ENCODE peak calls at places on chromosomes 2 and 18, in four cellular contexts. X is K562, E is GM12891, Z is GM12878. D is an unnamed sample.

GRCh38 chr18:13611058-13611615 is 115.2 kb downstream of the FAM210A start:
- DNase-seq in X (no peak), E (no peak), Z (no peak), D (no peak)

GRCh38 chr2:189466656-189467055 is 25.4 kb downstream of the WDR75 start:
- DNase-seq in Z (no peak), E (no peak), X (peak; percentile 45), D (no peak)

GRCh38 chr2:18119883-18120282 is 241.4 kb downstream of the KCNS3 start:
- DNase-seq in X (no peak), Z (no peak), E (no peak), D (no peak)

GRCh38 chr2:28153851-28154250 is 238.8 kb upstream of the FOSL2 start:
- DNase-seq in E (no peak), X (no peak), Z (no peak), D (no peak)

GRCh38 chr2:135996304-135996703 is 10.9 kb upstream of the DARS1 start:
- DNase-seq in X (no peak), Z (no peak), E (no peak), D (no peak)

GRCh38 chr2:120772261-120772660 is 36.6 kb downstream of the GLI2 start:
- DNase-seq in Z (no peak), E (no peak), X (no peak), D (no peak)

GRCh38 chr18:75799449-75800330 is 372.2 kb upstream of the SMIM21 start:
- DNase-seq in Z (no peak), E (no peak), X (no peak), D (no peak)

GRCh38 chr2:177147093-177147694 is 65.4 kb upstream of the HNRNPA3 start:
- DNase-seq in Z (peak; percentile 40), E (no peak), X (peak; percentile 60), D (peak; percentile 23)

GRCh38 chr2:136051001-136051724 is 65.7 kb upstream of the DARS1 start:
- DNase-seq in X (no peak), E (no peak), Z (no peak), D (no peak)

GRCh38 chr2:216661639-216662375 is 28.6 kb downstream of the IGFBP2 start:
- DNase-seq in E (no peak), Z (no peak), X (peak; percentile 20), D (no peak)

GRCh38 chr2:9630001-9630749 is 622 bp downstream of the YWHAQ start:
- DNase-seq in X (peak; percentile 81), Z (no peak), E (peak; percentile 71), D (no peak)

GRCh38 chr18:44510376-44510775 is 170.3 kb upstream of the SETBP1 start:
- DNase-seq in X (no peak), E (no peak), Z (no peak), D (no peak)

DNA sequence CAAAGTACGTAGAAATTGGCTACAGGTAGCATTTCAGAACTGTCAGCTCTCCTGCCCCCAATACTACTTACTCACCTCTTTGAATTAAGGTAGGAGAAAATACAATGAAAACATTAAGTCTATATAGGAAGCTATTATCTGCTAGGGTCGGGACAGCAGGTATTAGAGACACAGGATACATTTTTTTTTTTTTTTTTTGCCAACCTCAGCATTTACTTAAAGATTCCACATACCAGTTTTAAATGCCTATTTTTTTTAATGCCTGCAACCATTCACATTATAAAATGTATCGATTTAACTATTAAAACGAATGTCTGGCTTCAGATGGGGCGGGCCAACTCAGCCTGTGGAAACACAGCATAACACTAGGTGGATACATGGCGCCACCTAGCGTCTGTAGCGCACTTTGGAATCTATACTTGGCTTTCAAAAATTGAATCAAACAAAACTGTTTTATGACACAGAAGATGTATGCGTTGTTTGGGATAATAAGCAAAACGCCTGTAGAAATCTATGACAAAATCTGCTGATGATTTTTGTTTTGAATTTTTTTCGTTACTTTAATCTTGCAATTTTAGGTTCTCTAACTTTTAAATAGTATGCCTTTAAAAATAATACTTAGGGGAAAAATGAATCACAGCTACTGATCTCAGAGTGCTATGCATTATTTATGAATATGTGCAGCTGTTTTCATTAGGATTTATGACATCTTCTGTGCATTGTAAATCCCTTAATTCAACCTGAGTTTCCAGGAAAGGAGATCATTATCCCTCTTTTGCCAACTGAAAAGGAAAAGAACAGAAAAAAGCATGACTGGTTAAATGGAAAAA is 261.0 kb downstream of the NYAP2 start:
- DNase-seq in E (peak; percentile 14), Z (peak; percentile 9), X (peak; percentile 75), D (peak; percentile 60)
- TF ChIP-seq SPI1 in E (no peak), Z (no peak), X (no peak), D (no peak)

DNA sequence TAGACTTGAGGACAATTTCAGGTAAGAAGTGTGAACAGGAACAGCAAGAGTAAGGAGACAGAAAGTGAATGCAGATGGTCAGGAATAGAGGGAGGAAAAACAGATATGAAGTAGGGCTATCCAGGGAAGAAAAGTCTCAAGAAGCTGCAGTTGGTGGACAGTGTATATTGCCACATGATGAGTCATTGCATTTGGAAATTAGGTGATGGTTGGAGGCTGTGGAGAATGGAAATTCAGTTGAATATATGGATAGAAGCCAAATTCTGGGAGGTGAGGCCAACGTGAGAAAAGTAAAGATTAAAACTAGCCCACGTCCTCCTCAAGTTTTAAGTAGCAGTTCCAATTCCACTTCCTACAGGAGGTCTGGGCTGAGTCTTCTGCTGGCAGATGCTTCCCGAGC is 158.4 kb downstream of the UBE2E3 start:
- DNase-seq in E (no peak), X (no peak), Z (no peak), D (no peak)
- TF ChIP-seq SPI1 in E (no peak), X (no peak), Z (no peak), D (no peak)

GRCh38 chr2:134190062-134190806 is 63.6 kb upstream of the MGAT5 start:
- DNase-seq in E (no peak), Z (no peak), X (no peak), D (no peak)

GRCh38 chr2:134190807-134191203 is 63.1 kb upstream of the MGAT5 start:
- DNase-seq in X (no peak), Z (no peak), E (no peak), D (no peak)

GRCh38 chr2:134191835-134192234 is 62.0 kb upstream of the MGAT5 start:
- DNase-seq in X (no peak), Z (no peak), E (no peak), D (no peak)

GRCh38 chr2:134185639-134186038 is 68.2 kb upstream of the MGAT5 start:
- DNase-seq in E (no peak), Z (no peak), X (no peak), D (no peak)

DNA sequence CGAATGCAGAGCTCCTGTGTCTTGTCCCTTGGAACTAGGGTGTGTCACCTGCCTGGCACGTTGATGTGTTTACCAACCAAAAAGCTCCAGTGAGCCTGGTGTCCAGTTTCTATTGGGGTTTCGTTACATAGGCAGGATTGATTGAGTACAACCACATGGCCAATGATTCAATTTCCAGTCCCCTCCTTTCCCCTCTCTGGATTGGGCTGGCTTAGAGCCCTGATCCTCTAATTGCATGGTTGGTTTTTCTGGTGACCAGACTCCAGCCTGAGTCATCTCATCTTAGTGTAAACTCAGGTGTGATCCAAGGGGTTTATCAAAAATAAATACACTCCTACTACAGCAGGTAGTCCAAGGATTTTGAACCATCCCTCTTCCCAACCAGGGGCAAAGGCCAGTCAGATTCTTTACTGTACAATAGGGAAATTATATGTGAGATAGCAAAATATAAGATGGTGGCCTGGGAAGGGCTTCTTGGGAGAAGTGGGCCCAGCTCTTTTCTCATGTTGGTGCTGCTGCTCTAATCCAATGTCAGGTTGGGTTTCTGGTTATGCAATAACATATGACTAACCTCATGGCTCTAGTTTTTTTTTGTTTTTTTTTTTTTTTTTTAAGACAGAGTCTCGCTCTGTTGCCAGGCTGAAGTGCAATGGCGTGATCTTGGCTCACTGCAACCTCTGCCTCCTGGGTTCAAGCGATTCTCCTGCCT is 64.7 kb upstream of the MGAT5 start:
- DNase-seq in Z (no peak), E (no peak), X (no peak), D (no peak)
- TF ChIP-seq SPI1 in Z (no peak), E (no peak), X (no peak), D (no peak)

DNA sequence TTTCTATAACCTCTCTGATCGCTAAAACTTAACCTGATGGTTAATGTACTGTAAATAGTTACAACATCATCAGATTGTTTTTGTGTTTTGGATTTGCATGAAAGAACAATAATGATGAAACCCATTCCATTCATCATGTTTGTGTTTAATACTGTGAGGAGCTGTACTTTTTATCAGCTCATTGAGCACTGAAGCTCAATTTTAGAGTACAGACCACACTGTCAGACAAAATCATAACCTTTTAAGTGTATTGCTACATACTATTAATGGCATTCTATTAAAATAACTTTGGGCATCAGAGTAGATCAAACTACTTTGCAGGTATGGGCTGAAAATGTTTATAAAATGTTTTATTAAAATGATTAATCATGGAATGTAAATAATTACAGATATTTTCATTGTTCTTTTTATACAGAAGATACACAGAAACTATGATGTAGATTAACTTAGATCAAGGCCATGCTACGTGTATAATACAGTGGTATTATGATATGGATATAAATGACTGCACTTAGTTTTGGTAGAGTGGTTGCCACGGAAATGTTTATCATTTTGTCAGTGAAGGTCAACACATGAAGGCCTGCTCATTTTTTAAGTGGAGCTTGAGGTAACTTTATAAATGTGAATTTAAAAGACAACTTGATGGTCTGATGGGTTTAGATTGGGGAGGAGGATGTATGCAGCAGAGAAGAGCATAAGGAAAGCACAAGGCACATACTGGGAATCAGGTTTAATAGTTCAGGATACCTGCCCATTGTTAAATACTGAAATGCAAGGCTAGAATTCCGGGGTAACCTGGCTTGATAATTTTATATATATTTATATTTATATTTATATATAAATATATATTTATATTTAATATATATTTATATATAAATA is 14.5 kb upstream of the BBS5 start:
- DNase-seq in Z (no peak), E (no peak), X (no peak), D (no peak)
- TF ChIP-seq SPI1 in Z (no peak), E (no peak), X (no peak), D (no peak)

DNA sequence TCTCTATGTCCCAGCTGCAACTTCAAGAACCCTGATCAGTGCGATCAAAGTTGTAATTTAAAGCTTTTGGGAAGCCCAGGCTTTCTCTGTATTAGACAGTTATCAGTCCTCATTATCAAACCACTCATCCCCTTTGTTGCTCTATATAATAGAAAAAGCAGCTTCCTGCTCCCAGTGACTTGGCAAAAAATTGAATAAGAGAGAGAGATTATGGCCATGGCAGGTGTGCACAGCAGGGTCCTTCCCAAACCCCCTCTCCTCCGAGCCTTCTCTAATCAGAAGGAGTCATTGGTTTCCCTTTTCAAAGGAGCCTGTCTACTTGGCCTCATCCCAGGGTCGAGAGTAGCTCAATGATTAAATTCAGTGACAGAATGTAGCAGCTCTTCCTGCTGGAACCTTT is 81.5 kb downstream of the SEMA4F start:
- DNase-seq in Z (no peak), E (no peak), X (no peak), D (no peak)
- TF ChIP-seq SPI1 in Z (no peak), E (no peak), X (no peak), D (no peak)

GRCh38 chr2:85096616-85097015 is 36.6 kb upstream of the TCF7L1 start:
- DNase-seq in E (no peak), X (no peak), Z (no peak), D (no peak)

GRCh38 chr2:85091838-85092237 is 41.4 kb upstream of the TCF7L1 start:
- DNase-seq in E (no peak), Z (no peak), X (no peak), D (no peak)

GRCh38 chr2:85089464-85090072 is 43.6 kb upstream of the TCF7L1 start:
- DNase-seq in E (no peak), X (no peak), Z (no peak), D (no peak)

DNA sequence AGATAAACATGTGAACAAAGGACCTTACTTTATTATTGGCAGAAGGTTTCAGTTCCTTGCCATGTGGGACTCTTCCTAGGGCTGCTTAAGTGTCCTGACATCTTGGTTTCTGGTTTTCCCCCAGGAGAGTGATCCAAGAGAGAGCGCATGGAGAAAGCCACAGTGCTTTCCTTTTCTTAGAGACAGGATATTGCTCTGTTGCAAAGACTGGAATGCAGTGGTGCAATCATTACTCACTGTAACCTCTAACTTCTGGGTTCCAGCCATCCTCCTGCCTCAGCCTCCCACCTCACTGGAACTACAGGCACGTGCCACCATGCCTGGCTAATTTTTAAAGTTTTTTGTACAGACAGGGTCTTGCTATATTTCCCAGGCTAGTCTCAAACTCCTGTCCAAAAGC is 38.1 kb upstream of the TCF7L1 start:
- DNase-seq in X (no peak), E (no peak), Z (no peak), D (no peak)
- TF ChIP-seq SPI1 in X (no peak), E (no peak), Z (no peak), D (no peak)

GRCh38 chr2:172484253-172484652 is 56.9 kb downstream of the ITGA6 start:
- DNase-seq in Z (no peak), X (peak; percentile 35), E (no peak), D (peak; percentile 22)
- TF ChIP-seq SPI1 in Z (no peak), X (no peak), E (no peak), D (no peak)